ENCODE peak calls at places on chromosomes 11 and 22, in six cellular contexts. M, D, V, U, Y and O are unnamed samples.

GRCh38 chr11:10807629-10808552 is 835 bp downstream of the EIF4G2 start:
- DNase-seq in M (peak; percentile 37), D (no peak), V (peak; percentile 25), U (peak; percentile 78), Y (no peak), O (peak; percentile 86)

GRCh38 chr22:39296981-39297489 is 22.4 kb downstream of the RPL3 start:
- DNase-seq in M (no peak), D (no peak), V (peak; percentile 42), U (no peak), Y (no peak), O (no peak)

GRCh38 chr22:49971232-49972162 is 10.9 kb downstream of the PIM3 start:
- DNase-seq in M (no peak), D (no peak), V (peak; percentile 85), U (peak; percentile 92), Y (no peak), O (peak; percentile 97)

GRCh38 chr11:15969281-15969680 is 387.1 kb downstream of the SOX6 start:
- DNase-seq in M (peak; percentile 93), D (no peak), V (peak; percentile 35), U (no peak), Y (peak; percentile 25), O (no peak)

GRCh38 chr11:111557425-111558111 is 17.0 kb downstream of the LAYN start:
- DNase-seq in M (peak; percentile 99), D (no peak), V (peak; percentile 43), U (no peak), Y (peak; percentile 66), O (no peak)

GRCh38 chr11:13354335-13354734 is 76.7 kb downstream of the BMAL1 start:
- DNase-seq in M (peak; percentile 29), D (no peak), V (no peak), U (no peak), Y (no peak), O (no peak)

GRCh38 chr11:133936551-133936950 is 20.2 kb downstream of the IGSF9B start:
- DNase-seq in M (no peak), D (no peak), V (no peak), U (peak; percentile 32), Y (no peak), O (no peak)

GRCh38 chr22:37485006-37485713 is 1.0 kb downstream of the MFNG start:
- DNase-seq in M (no peak), D (no peak), V (no peak), U (peak; percentile 79), Y (no peak), O (peak; percentile 76)

GRCh38 chr11:112537846-112538330 is 277.2 kb upstream of the PLET1 start:
- DNase-seq in M (no peak), D (no peak), V (peak; percentile 25), U (no peak), Y (no peak), O (no peak)

GRCh38 chr11:63800921-63801320 is 12.3 kb upstream of the SPINDOC start:
- DNase-seq in M (no peak), D (no peak), V (no peak), U (no peak), Y (no peak), O (no peak)

GRCh38 chr11:129750343-129751292 is 65.0 kb upstream of the TMEM45B start:
- DNase-seq in M (peak; percentile 67), D (peak; percentile 91), V (peak; percentile 84), U (peak; percentile 77), Y (peak; percentile 71), O (peak; percentile 88)

GRCh38 chr11:103851166-103851651 is 185.2 kb upstream of the DDI1 start:
- DNase-seq in M (peak; percentile 69), D (no peak), V (no peak), U (no peak), Y (no peak), O (no peak)

GRCh38 chr11:120712862-120713770 is 201.6 kb downstream of the GRIK4 start:
- DNase-seq in M (no peak), D (no peak), V (no peak), U (no peak), Y (no peak), O (no peak)

GRCh38 chr11:122032317-122032716 is 83.7 kb downstream of the BLID start:
- DNase-seq in M (no peak), D (no peak), V (no peak), U (no peak), Y (no peak), O (no peak)

GRCh38 chr11:9616042-9616640 is 42.7 kb downstream of the WEE1 start:
- DNase-seq in M (peak; percentile 59), D (no peak), V (no peak), U (no peak), Y (no peak), O (no peak)

GRCh38 chr22:27116295-27116694 is 458.9 kb downstream of the MIAT start:
- DNase-seq in M (no peak), D (no peak), V (no peak), U (no peak), Y (no peak), O (no peak)

GRCh38 chr11:134835561-134835960 is 423.5 kb upstream of the B3GAT1 start:
- DNase-seq in M (no peak), D (peak; percentile 86), V (no peak), U (no peak), Y (no peak), O (no peak)

GRCh38 chr11:118610773-118611432 is 3.5 kb downstream of the PHLDB1 start:
- DNase-seq in M (peak; percentile 66), D (peak; percentile 94), V (peak; percentile 67), U (peak; percentile 87), Y (no peak), O (peak; percentile 94)

GRCh38 chr11:43547900-43548381 is 132.6 kb upstream of the HSD17B12 start:
- DNase-seq in M (no peak), D (no peak), V (no peak), U (no peak), Y (no peak), O (no peak)

GRCh38 chr11:104665631-104666030 is 232.6 kb downstream of the CASP12 start:
- DNase-seq in M (peak; percentile 80), D (no peak), V (no peak), U (no peak), Y (no peak), O (no peak)

GRCh38 chr11:35326266-35326879 is 93.0 kb downstream of the SLC1A2 start:
- DNase-seq in M (no peak), D (no peak), V (no peak), U (no peak), Y (no peak), O (no peak)

GRCh38 chr22:43001271-43002197 is 13.4 kb downstream of the PACSIN2 start:
- DNase-seq in M (no peak), D (no peak), V (no peak), U (no peak), Y (no peak), O (no peak)

GRCh38 chr22:48888466-48889208 is 939.0 kb downstream of the BRD1 start:
- DNase-seq in M (no peak), D (no peak), V (no peak), U (no peak), Y (no peak), O (peak; percentile 45)

GRCh38 chr11:116716617-116717016 is 56.2 kb downstream of the BUD13 start:
- DNase-seq in M (no peak), D (no peak), V (no peak), U (no peak), Y (no peak), O (no peak)

DNA sequence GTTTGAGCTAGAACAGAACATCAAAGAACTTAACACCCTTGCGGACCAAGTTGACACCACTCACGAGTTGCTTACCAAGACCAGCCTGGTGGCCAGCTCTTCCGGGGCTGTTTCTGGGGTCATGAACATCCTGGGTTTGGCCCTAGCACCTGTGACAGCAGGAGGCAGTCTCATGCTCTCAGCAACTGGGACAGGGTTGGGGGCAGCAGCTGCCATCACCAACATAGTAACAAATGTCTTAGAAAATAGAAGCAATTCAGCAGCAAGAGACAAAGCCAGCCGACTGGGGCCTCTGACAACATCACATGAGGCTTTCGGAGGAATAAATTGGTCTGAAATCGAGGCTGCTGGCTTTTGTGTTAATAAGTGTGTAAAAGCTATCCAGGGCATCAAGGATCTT is 8.7 kb downstream of the APOL5 start:
- DNase-seq in M (no peak), D (no peak), V (no peak), U (no peak), Y (no peak), O (no peak)
- H3K4me1 ChIP-seq in M (no peaks in the 10 kb centered on the region), D (no peaks in the 10 kb centered on the region), V (no peaks in the 10 kb centered on the region), U (no peaks in the 10 kb centered on the region), Y (no peaks in the 10 kb centered on the region), O (no peaks in the 10 kb centered on the region)

GRCh38 chr11:108147150-108147549 is 25.8 kb downstream of the ACAT1 start:
- DNase-seq in M (no peak), D (no peak), V (no peak), U (no peak), Y (no peak), O (no peak)
- H3K36me3 ChIP-seq in M (peaks cover 29% of the 10 kb centered on the region), D (peaks cover 100% of the 10 kb centered on the region), V (peaks cover 30% of the 10 kb centered on the region), U (no peaks in the 10 kb centered on the region), Y (peaks cover 53% of the 10 kb centered on the region), O (peaks cover 97% of the 10 kb centered on the region)

GRCh38 chr22:19913337-19913936 is 28.1 kb upstream of the COMT start:
- DNase-seq in M (no peak), D (no peak), V (no peak), U (no peak), Y (no peak), O (no peak)

GRCh38 chr22:19911540-19912235 is 29.9 kb upstream of the COMT start:
- DNase-seq in M (no peak), D (no peak), V (no peak), U (no peak), Y (no peak), O (no peak)

GRCh38 chr22:19914201-19914943 is 27.2 kb upstream of the COMT start:
- DNase-seq in M (no peak), D (no peak), V (no peak), U (no peak), Y (no peak), O (no peak)

GRCh38 chr22:19910180-19910744 is 31.3 kb upstream of the COMT start:
- DNase-seq in M (no peak), D (no peak), V (no peak), U (no peak), Y (no peak), O (no peak)

GRCh38 chr22:19912236-19912999 is 29.2 kb upstream of the COMT start:
- DNase-seq in M (no peak), D (no peak), V (no peak), U (no peak), Y (no peak), O (no peak)
- TF ChIP-seq CTCF in M (peak; percentile 1), D (no peak), V (no peak), U (no peak), Y (no peak), O (no peak)

DNA sequence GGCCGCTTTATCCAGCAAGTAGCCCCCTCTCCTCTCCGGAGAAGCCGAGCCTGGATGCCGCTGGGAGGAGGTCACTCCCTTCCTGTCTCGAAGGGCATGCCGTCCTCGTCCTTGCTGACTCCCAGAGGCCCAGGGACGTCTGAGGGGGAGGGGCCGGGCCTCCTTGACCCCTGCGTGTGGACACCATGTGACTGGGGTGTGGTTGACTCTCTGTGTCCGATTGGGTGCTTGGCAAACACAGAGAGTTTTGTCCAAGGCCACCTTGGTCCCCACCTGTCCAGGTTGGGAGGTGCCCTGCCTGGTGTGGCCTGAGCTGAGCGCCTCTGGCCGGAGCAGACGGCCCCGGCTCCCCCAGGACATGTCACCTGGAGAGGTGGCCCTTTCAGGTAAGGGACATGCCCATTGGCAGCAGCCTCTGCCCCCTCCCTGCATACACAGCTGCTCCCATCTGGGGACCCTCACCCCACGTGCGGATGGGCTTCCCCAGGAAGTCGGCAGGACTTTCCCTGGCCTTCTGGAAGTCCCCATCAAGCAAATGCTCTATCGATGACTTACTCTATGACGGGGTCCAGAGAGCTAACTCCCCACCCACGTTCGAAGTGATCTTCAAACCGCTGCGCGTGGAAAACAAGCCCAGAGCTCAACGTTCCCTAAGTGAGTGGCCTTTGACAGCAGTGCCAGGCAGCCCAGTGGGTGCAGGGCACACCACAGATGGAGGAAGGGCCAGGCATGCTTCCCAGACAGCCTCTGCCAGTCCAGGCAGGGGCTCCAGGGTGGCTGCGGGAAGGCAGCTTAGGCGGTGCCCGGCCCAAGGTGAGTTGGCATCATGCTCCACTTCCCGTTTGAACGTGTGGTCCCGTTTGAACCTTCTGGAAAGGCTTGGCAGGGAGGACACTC is at the start of gene SMIM38:
- DNase-seq in M (no peak), D (no peak), V (no peak), U (no peak), Y (no peak), O (peak; percentile 65)
- H3K4me1 ChIP-seq in M (peaks cover 20% of the 10 kb centered on the region), D (peaks cover 38% of the 10 kb centered on the region), V (peaks cover 15% of the 10 kb centered on the region), U (no peaks in the 10 kb centered on the region), Y (no peaks in the 10 kb centered on the region), O (peaks cover 12% of the 10 kb centered on the region)